ENCODE peak calls at places on chromosomes 4 and X, in five cellular contexts. One of them, this sample, is unnamed.

GRCh38 chr4:70571772-70572171 is 20.3 kb upstream of the AMBN start:
- DNase-seq in breast epithelium: no peak
- DNase-seq in aorta: no peak
- DNase-seq in esophagus squamous epithelium: no peak
- DNase-seq in coronary artery: no peak
- DNase-seq in this sample: no peak

GRCh38 chr4:119626420-119626819 is 2.2 kb downstream of the PDE5A start:
- DNase-seq in breast epithelium: no peak
- DNase-seq in aorta: no peak
- DNase-seq in esophagus squamous epithelium: no peak
- DNase-seq in coronary artery: no peak
- DNase-seq in this sample: no peak

GRCh38 chr4:42280327-42281095 is 116.8 kb upstream of the SHISA3 start:
- DNase-seq in breast epithelium: no peak
- DNase-seq in aorta: no peak
- DNase-seq in esophagus squamous epithelium: no peak
- DNase-seq in coronary artery: no peak
- DNase-seq in this sample: no peak

GRCh38 chr4:169160825-169161224 is 109.9 kb downstream of the SH3RF1 start:
- DNase-seq in breast epithelium: no peak
- DNase-seq in aorta: no peak
- DNase-seq in esophagus squamous epithelium: no peak
- DNase-seq in coronary artery: no peak
- DNase-seq in this sample: no peak

GRCh38 chr4:79987401-79987800 is 85.6 kb downstream of the ANTXR2 start:
- DNase-seq in breast epithelium: no peak
- DNase-seq in aorta: no peak
- DNase-seq in esophagus squamous epithelium: no peak
- DNase-seq in coronary artery: no peak
- DNase-seq in this sample: no peak

GRCh38 chrX:71095971-71096701 is 485 bp downstream of the FOXO4 start:
- DNase-seq in breast epithelium: no peak
- DNase-seq in aorta: peak
- DNase-seq in esophagus squamous epithelium: no peak
- DNase-seq in coronary artery: peak
- DNase-seq in this sample: peak

GRCh38 chrX:74449937-74450330 is 28.6 kb downstream of the SLC16A2 start:
- DNase-seq in breast epithelium: no peak
- DNase-seq in aorta: no peak
- DNase-seq in esophagus squamous epithelium: no peak
- DNase-seq in coronary artery: no peak
- DNase-seq in this sample: no peak

GRCh38 chr4:185859106-185859505 is 47.1 kb upstream of the SORBS2 start:
- DNase-seq in breast epithelium: no peak
- DNase-seq in aorta: no peak
- DNase-seq in esophagus squamous epithelium: no peak
- DNase-seq in coronary artery: no peak
- DNase-seq in this sample: no peak

GRCh38 chr4:189377576-189377975 is 563.1 kb upstream of the FRG1 start:
- DNase-seq in breast epithelium: no peak
- DNase-seq in aorta: no peak
- DNase-seq in esophagus squamous epithelium: no peak
- DNase-seq in coronary artery: no peak
- DNase-seq in this sample: no peak

GRCh38 chr4:53899544-53900274 is 164.7 kb downstream of the CHIC2 start:
- DNase-seq in breast epithelium: no peak
- DNase-seq in aorta: no peak
- DNase-seq in esophagus squamous epithelium: no peak
- DNase-seq in coronary artery: no peak
- DNase-seq in this sample: no peak

GRCh38 chr4:77861500-77861899 is 1.1 kb upstream of the MRPL1 start:
- DNase-seq in breast epithelium: no peak
- DNase-seq in aorta: no peak
- DNase-seq in esophagus squamous epithelium: no peak
- DNase-seq in coronary artery: no peak
- DNase-seq in this sample: no peak

GRCh38 chr4:25801594-25801993 is 61.2 kb downstream of the SEL1L3 start:
- DNase-seq in breast epithelium: no peak
- DNase-seq in aorta: no peak
- DNase-seq in esophagus squamous epithelium: no peak
- DNase-seq in coronary artery: no peak
- DNase-seq in this sample: no peak

GRCh38 chr4:150078041-150078995 is at the start of gene DCLK2:
- DNase-seq in breast epithelium: peak
- DNase-seq in aorta: peak
- DNase-seq in esophagus squamous epithelium: no peak
- DNase-seq in coronary artery: peak
- DNase-seq in this sample: no peak
- H3K27ac ChIP-seq in breast epithelium: peak
- H3K27ac ChIP-seq in aorta: peak
- H3K27ac ChIP-seq in esophagus squamous epithelium: peak
- H3K27ac ChIP-seq in coronary artery: peak
- H3K27ac ChIP-seq in this sample: no peak

GRCh38 chr4:83171640-83172039 is 57.1 kb upstream of the PLAC8 start:
- DNase-seq in breast epithelium: no peak
- DNase-seq in aorta: no peak
- DNase-seq in esophagus squamous epithelium: no peak
- DNase-seq in coronary artery: no peak
- DNase-seq in this sample: no peak
- H3K27ac ChIP-seq in breast epithelium: no peak
- H3K27ac ChIP-seq in aorta: no peak
- H3K27ac ChIP-seq in esophagus squamous epithelium: no peak
- H3K27ac ChIP-seq in coronary artery: no peak
- H3K27ac ChIP-seq in this sample: no peak

DNA sequence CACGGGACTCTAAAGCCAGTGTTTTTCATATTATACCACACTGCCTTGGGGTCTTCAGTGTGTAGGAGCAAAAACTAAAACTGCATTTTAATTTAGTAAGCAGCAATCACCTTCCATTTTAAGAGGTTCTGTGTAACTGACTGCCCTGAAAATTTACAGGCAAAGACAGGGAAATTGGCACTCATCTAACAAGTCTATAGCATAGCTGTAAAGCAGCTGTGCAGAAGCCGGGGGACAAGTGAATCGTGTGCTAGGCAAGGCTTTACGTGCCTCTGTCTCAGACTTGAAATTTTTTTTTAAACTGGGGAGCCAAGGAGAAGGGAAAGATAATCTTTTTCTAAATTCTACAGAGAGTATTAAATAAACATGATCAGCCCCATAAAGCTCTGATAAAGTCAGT is 39.7 kb downstream of the TSPAN5 start:
- DNase-seq in breast epithelium: no peak
- DNase-seq in aorta: no peak
- DNase-seq in esophagus squamous epithelium: no peak
- DNase-seq in coronary artery: no peak
- DNase-seq in this sample: no peak
- H3K27ac ChIP-seq in breast epithelium: no peak
- H3K27ac ChIP-seq in aorta: no peak
- H3K27ac ChIP-seq in esophagus squamous epithelium: no peak
- H3K27ac ChIP-seq in coronary artery: no peak
- H3K27ac ChIP-seq in this sample: no peak

DNA sequence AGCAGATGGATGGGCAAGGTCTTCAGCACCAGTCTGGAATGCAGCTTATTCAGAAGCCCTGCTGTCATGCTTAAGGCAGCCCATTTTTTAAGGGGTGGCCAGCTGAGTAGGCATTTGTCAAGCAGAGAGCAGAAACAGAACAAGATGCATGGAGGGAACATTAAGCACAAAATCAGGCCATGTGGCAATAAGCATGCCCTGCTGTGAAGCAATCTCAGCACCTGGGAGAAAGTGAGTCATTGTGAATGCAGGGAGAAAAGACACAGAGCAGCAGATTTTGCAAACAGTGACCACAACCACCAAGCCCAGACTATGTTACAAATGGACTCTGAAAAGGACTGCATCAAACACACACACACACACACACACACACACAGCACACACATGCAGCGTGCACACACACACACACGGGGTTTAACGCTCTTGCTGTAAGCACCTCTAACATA is 94.1 kb upstream of the GALNT7 start:
- DNase-seq in breast epithelium: no peak
- DNase-seq in aorta: no peak
- DNase-seq in esophagus squamous epithelium: no peak
- DNase-seq in coronary artery: no peak
- DNase-seq in this sample: no peak
- H3K27ac ChIP-seq in breast epithelium: no peak
- H3K27ac ChIP-seq in aorta: no peak
- H3K27ac ChIP-seq in esophagus squamous epithelium: no peak
- H3K27ac ChIP-seq in coronary artery: no peak
- H3K27ac ChIP-seq in this sample: no peak

GRCh38 chr4:4614925-4615678 is 73.3 kb upstream of the STX18 start:
- DNase-seq in breast epithelium: no peak
- DNase-seq in aorta: no peak
- DNase-seq in esophagus squamous epithelium: no peak
- DNase-seq in coronary artery: peak
- DNase-seq in this sample: no peak
- H3K27ac ChIP-seq in breast epithelium: no peak
- H3K27ac ChIP-seq in aorta: no peak
- H3K27ac ChIP-seq in esophagus squamous epithelium: no peak
- H3K27ac ChIP-seq in coronary artery: no peak
- H3K27ac ChIP-seq in this sample: no peak

GRCh38 chrX:134452591-134452990 is 7.4 kb upstream of the HPRT1 start:
- DNase-seq in breast epithelium: no peak
- DNase-seq in aorta: no peak
- DNase-seq in esophagus squamous epithelium: no peak
- DNase-seq in coronary artery: no peak
- DNase-seq in this sample: no peak
- H3K27ac ChIP-seq in breast epithelium: no peak
- H3K27ac ChIP-seq in aorta: no peak
- H3K27ac ChIP-seq in esophagus squamous epithelium: no peak
- H3K27ac ChIP-seq in coronary artery: no peak
- H3K27ac ChIP-seq in this sample: no peak